ENCODE peak calls at places on chromosomes 6 and 20, in four cellular contexts. T is heart left ventricle, A is cardiac muscle cell, W is Peyer's patch. Q is an unnamed sample.

GRCh38 chr6:3888153-3888957 is 39.2 kb downstream of the FAM50B start:
- DNase-seq in T (no peak), A (no peak), W (no peak), Q (no peak)

GRCh38 chr6:2857580-2858337 is 16.1 kb upstream of the SERPINB1 start:
- DNase-seq in T (peak; percentile 75), A (no peak), W (peak; percentile 66), Q (no peak)

GRCh38 chr6:163585932-163586437 is 171.5 kb downstream of the QKI start:
- DNase-seq in T (peak; percentile 54), A (no peak), W (no peak), Q (peak; percentile 78)

GRCh38 chr6:15017251-15017650 is 228.6 kb upstream of the JARID2 start:
- DNase-seq in T (no peak), A (peak; percentile 46), W (no peak), Q (no peak)

GRCh38 chr6:14266266-14266665 is 148.7 kb downstream of the CD83 start:
- DNase-seq in T (no peak), A (no peak), W (no peak), Q (no peak)

GRCh38 chr6:3364391-3364790 is 92.5 kb downstream of the SLC22A23 start:
- DNase-seq in T (no peak), A (no peak), W (no peak), Q (no peak)

GRCh38 chr6:52233975-52234823 is 10.1 kb downstream of the IL17F start:
- DNase-seq in T (no peak), A (peak; percentile 58), W (no peak), Q (no peak)

GRCh38 chr6:18423426-18423825 is 36.3 kb downstream of the RNF144B start:
- DNase-seq in T (no peak), A (no peak), W (no peak), Q (no peak)

GRCh38 chr6:156954781-156955180 is 177.6 kb downstream of the ARID1B start:
- DNase-seq in T (no peak), A (no peak), W (no peak), Q (no peak)

GRCh38 chr20:32164984-32165735 is 42.4 kb downstream of the PLAGL2 start:
- DNase-seq in T (no peak), A (no peak), W (no peak), Q (peak; percentile 80)

GRCh38 chr6:166097914-166098522 is 69.6 kb downstream of the TBXT start:
- DNase-seq in T (peak; percentile 69), A (peak; percentile 79), W (peak; percentile 27), Q (no peak)

GRCh38 chr6:100452998-100453397 is 11.7 kb downstream of the SIM1 start:
- DNase-seq in T (no peak), A (no peak), W (no peak), Q (no peak)

GRCh38 chr20:3765171-3765887 is 2.2 kb downstream of the ADISSP start:
- DNase-seq in T (peak; percentile 72), A (no peak), W (no peak), Q (no peak)

GRCh38 chr6:73747293-73747692 is 51.3 kb downstream of the CD109 start:
- DNase-seq in T (no peak), A (no peak), W (no peak), Q (no peak)

GRCh38 chr20:17832236-17832635 is 132.5 kb downstream of the BANF2 start:
- DNase-seq in T (no peak), A (no peak), W (no peak), Q (no peak)

GRCh38 chr20:20083796-20084195 is 31.5 kb downstream of the CFAP61 start:
- DNase-seq in T (no peak), A (peak; percentile 54), W (no peak), Q (no peak)

GRCh38 chr6:151916075-151916474 is 108.6 kb downstream of the ESR1 start:
- DNase-seq in T (no peak), A (no peak), W (no peak), Q (no peak)

GRCh38 chr6:127119361-127120108 is 1.1 kb downstream of the RSPO3 start:
- DNase-seq in T (no peak), A (peak; percentile 42), W (no peak), Q (peak; percentile 59)

GRCh38 chr6:53618219-53618618 is 47.3 kb downstream of the KLHL31 start:
- DNase-seq in T (no peak), A (no peak), W (no peak), Q (no peak)

GRCh38 chr20:5354871-5355270 is 38.1 kb upstream of the PROKR2 start:
- DNase-seq in T (no peak), A (no peak), W (no peak), Q (no peak)

GRCh38 chr6:137370871-137371633 is 123.1 kb downstream of the OLIG3 start:
- DNase-seq in T (no peak), A (no peak), W (no peak), Q (no peak)

GRCh38 chr20:12570371-12570770 is 438.4 kb upstream of the SPTLC3 start:
- DNase-seq in T (no peak), A (peak; percentile 66), W (no peak), Q (no peak)

GRCh38 chr6:49526598-49526997 is 23.9 kb upstream of the C6orf141 start:
- DNase-seq in T (no peak), A (no peak), W (no peak), Q (no peak)

GRCh38 chr6:75300206-75300605 is 15.6 kb upstream of the TMEM30A start:
- DNase-seq in T (no peak), A (no peak), W (no peak), Q (no peak)

GRCh38 chr6:38720295-38720694 is 5.2 kb downstream of the DNAH8 start:
- DNase-seq in T (no peak), A (no peak), W (no peak), Q (no peak)

GRCh38 chr20:5654557-5654956 is 95.6 kb upstream of the SHLD1 start:
- DNase-seq in T (no peak), A (no peak), W (no peak), Q (no peak)

GRCh38 chr20:46549188-46549967 is 1.1 kb downstream of the OCSTAMP start:
- DNase-seq in T (no peak), A (no peak), W (no peak), Q (no peak)

GRCh38 chr6:53831081-53831839 is 36.5 kb downstream of the LRRC1 start:
- DNase-seq in T (no peak), A (no peak), W (no peak), Q (no peak)

GRCh38 chr6:157952751-157953479 is 28.7 kb upstream of the SYNJ2 start:
- DNase-seq in T (no peak), A (no peak), W (no peak), Q (no peak)

GRCh38 chr20:52859156-52859887 is 112.8 kb upstream of the TSHZ2 start:
- DNase-seq in T (peak; percentile 8), A (no peak), W (no peak), Q (no peak)

GRCh38 chr6:32081168-32081624 is 27.9 kb downstream of the TNXB start:
- DNase-seq in T (peak; percentile 56), A (no peak), W (no peak), Q (no peak)

GRCh38 chr20:50491926-50492634 is 18.1 kb upstream of the PTPN1 start:
- DNase-seq in T (no peak), A (no peak), W (no peak), Q (peak; percentile 97)

DNA sequence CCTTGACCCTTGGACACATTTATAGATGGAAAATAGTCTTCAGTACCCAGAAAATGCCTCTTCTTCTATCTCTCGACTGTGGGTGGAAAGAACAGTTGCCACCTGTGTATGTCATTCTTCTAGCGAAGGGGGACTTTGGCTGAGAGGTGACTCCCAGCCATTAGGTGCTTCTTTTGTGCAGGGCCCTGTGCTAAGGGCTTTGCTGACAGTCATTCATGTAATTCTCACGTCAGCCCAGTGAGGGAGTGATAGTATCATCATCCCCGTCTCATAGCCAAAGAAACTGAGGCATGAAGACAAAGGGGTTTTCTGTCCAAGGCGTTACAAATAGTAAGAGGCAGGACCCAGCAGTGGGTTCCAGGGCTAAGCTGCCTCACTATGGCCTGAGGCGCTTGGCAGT is 160.8 kb downstream of the SCML4 start:
- DNase-seq in T (no peak), A (no peak), W (no peak), Q (no peak)
- TF ChIP-seq CTCF in T (no peak), A (no peak), W (no peak), Q (no peak)

GRCh38 chr20:57326667-57327455 is 2.7 kb upstream of the SPO11 start:
- DNase-seq in T (no peak), A (peak; percentile 26), W (no peak), Q (peak; percentile 99)
- H3K27ac ChIP-seq in T (no peak overlapping the region), A (no peak overlapping the region), W (no peak overlapping the region), Q (no peak overlapping the region)

DNA sequence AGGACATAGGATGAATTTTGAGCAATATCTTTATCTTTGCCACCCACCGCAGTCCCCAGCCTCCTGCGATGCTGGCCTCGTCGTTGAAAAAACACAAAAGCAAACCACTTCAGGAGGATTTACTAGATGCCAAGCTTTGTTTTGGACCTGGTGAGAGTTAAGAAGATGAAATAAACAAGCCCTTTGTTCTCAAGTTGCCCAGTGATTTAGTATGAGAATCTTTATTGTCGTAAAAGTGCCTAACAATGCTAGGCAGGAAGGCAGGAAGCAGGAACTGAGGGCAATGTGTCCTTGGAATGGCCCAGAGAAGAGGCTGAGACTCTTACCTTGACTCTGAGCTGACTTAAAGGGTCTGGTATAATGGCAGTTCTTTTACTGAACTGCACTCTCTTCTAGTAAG is 116.0 kb downstream of the TRMT11 start:
- DNase-seq in T (no peak), A (no peak), W (no peak), Q (no peak)
- H3K4me1 ChIP-seq in T (no peaks in the 10 kb centered on the region), A (no peaks in the 10 kb centered on the region), W (no peaks in the 10 kb centered on the region), Q (no peaks in the 10 kb centered on the region)

DNA sequence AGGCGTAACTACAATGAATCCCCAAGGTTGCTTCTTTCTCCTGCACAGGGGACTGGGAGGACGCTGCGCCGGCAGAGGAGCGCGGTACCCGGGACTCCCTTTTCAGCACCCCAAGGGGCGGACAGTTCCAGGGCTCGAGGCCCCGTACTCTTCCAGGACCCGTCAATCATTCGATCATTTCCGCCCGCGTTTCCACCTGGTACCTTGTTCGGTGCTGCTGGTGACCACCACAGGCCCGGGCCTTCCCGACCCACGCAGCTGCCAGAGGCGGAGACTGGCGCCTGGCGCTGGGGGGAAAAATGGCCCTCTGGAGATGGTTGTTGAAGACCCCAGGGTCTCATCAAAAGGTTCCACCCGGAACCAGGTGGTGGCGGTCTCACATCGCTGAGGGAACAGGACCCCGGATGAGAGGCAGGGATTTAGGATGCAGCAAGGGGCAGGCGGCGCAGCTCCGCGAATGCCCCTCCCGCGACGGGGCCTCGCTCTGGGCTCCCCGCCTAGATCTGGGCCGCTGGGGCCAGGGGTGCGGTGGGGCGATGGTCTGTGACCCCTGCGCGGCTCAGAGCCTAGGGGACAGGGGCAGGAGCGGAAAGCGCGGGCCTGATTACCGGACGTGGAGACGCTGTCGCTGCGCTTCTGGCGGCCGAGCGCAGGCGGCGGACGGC is 744 bp downstream of the VSX1 start:
- DNase-seq in T (no peak), A (peak; percentile 85), W (peak; percentile 7), Q (peak; percentile 67)
- TF ChIP-seq CTCF in T (no peak), A (no peak), W (no peak), Q (peak; percentile 11)

DNA sequence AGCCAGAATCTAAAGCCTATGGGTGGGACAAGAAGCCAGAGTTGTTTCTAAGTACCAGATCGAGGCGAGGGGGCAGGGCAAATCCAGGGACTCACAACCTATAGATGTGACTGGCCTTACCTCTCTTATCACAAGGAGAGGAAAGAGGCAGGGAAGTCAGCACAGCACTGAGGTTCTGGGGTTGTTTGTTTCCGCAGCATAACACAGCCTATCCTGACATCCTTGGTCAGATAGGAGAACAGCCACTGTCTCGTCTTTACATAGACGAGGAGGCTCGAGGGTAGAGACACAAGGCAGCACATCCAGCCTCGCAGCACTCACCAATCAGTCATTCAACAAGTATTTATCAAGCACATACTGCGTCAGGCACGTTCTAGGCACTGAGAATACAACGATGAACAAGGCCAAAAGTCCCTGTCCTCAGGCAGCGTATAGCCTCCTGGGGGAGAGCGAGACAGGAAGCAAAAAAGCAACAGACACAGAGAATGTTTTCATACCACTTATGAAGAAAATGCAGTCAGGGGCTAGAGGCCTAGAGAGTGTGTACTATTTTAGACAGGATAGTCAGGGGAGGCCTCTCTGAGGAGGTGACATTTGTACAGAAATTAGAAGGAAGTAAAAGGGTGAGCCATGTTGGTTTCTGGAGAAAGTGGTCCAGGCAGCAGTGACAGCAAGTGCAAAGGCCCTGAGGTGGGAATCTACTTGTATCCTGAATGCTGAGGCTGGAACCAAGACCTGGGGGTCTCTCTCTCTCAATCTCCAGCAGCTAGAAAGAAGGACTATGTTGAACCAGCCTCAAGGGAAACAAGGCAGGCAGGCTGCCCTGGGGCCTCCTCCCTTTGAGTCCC is 151.5 kb downstream of the GRM4 start:
- DNase-seq in T (no peak), A (no peak), W (no peak), Q (peak; percentile 29)
- H3K27ac ChIP-seq in T (no peak overlapping the region), A (no peak overlapping the region), W (no peak overlapping the region), Q (no peak overlapping the region)